ENCODE peak calls at places on chromosome 21, in seven cellular contexts. One of them, this sample, is unnamed.

GRCh38 chr21:42313501-42313969 is 1.7 kb downstream of the TFF3 start:
- DNase-seq in HepG2: peak
- DNase-seq in GM12878: no peak
- DNase-seq in H1: peak
- DNase-seq in HCT116: no peak
- DNase-seq in SK-N-SH: no peak
- DNase-seq in K562: no peak
- DNase-seq in this sample: no peak

GRCh38 chr21:32349333-32349944 is 43.4 kb downstream of the URB1 start:
- DNase-seq in H1: no peak
- DNase-seq in SK-N-SH: no peak
- DNase-seq in HCT116: no peak
- DNase-seq in K562: no peak
- DNase-seq in HepG2: no peak
- DNase-seq in GM12878: no peak
- DNase-seq in this sample: no peak

GRCh38 chr21:41425954-41426655 is at the start of gene MX1:
- DNase-seq in K562: no peak
- DNase-seq in SK-N-SH: peak
- DNase-seq in HepG2: peak
- DNase-seq in HCT116: no peak
- DNase-seq in GM12878: peak
- DNase-seq in H1: peak
- DNase-seq in this sample: peak

GRCh38 chr21:32565856-32566465 is 19.4 kb downstream of the TCP10L start:
- DNase-seq in K562: no peak
- DNase-seq in H1: no peak
- DNase-seq in SK-N-SH: no peak
- DNase-seq in GM12878: no peak
- DNase-seq in HCT116: no peak
- DNase-seq in HepG2: no peak
- DNase-seq in this sample: no peak

GRCh38 chr21:30924171-30924680 is 42.8 kb upstream of the KRTAP11-1 start:
- DNase-seq in HepG2: no peak
- DNase-seq in HCT116: no peak
- DNase-seq in SK-N-SH: no peak
- DNase-seq in GM12878: no peak
- DNase-seq in H1: no peak
- DNase-seq in K562: no peak
- DNase-seq in this sample: peak

GRCh38 chr21:32921632-32922230 is 104.0 kb upstream of the OLIG2 start:
- DNase-seq in SK-N-SH: no peak
- DNase-seq in GM12878: no peak
- DNase-seq in HCT116: peak
- DNase-seq in HepG2: no peak
- DNase-seq in K562: peak
- DNase-seq in H1: peak
- DNase-seq in this sample: no peak

GRCh38 chr21:15241997-15242767 is 177.4 kb upstream of the NRIP1 start:
- DNase-seq in SK-N-SH: no peak
- DNase-seq in HepG2: no peak
- DNase-seq in K562: no peak
- DNase-seq in HCT116: no peak
- DNase-seq in H1: peak
- DNase-seq in GM12878: no peak
- DNase-seq in this sample: no peak

GRCh38 chr21:17613242-17613676 is 558 bp upstream of the BTG3 start:
- DNase-seq in HepG2: no peak
- DNase-seq in H1: no peak
- DNase-seq in HCT116: no peak
- DNase-seq in K562: no peak
- DNase-seq in SK-N-SH: no peak
- DNase-seq in GM12878: no peak
- DNase-seq in this sample: no peak

GRCh38 chr21:29943885-29944284 is 4.1 kb upstream of the GRIK1 start:
- DNase-seq in K562: no peak
- DNase-seq in SK-N-SH: peak
- DNase-seq in HepG2: no peak
- DNase-seq in H1: no peak
- DNase-seq in GM12878: no peak
- DNase-seq in HCT116: no peak
- DNase-seq in this sample: peak

GRCh38 chr21:43733529-43734071 is 14.7 kb downstream of the PDXK start:
- DNase-seq in SK-N-SH: no peak
- DNase-seq in H1: no peak
- DNase-seq in K562: no peak
- DNase-seq in HepG2: no peak
- DNase-seq in HCT116: no peak
- DNase-seq in GM12878: no peak
- DNase-seq in this sample: no peak
- TF ChIP-seq JUND in SK-N-SH: no peak
- TF ChIP-seq JUND in H1: no peak
- TF ChIP-seq JUND in K562: no peak
- TF ChIP-seq JUND in HepG2: no peak
- TF ChIP-seq JUND in HCT116: no peak
- TF ChIP-seq JUND in GM12878: no peak
- TF ChIP-seq JUND in this sample: no peak

GRCh38 chr21:38756746-38757145 is 49.0 kb upstream of the ETS2 start:
- DNase-seq in GM12878: no peak
- DNase-seq in HepG2: no peak
- DNase-seq in HCT116: no peak
- DNase-seq in H1: no peak
- DNase-seq in SK-N-SH: no peak
- DNase-seq in K562: no peak
- DNase-seq in this sample: no peak
- TF ChIP-seq JUND in GM12878: no peak
- TF ChIP-seq JUND in HepG2: no peak
- TF ChIP-seq JUND in HCT116: no peak
- TF ChIP-seq JUND in H1: no peak
- TF ChIP-seq JUND in SK-N-SH: peak
- TF ChIP-seq JUND in K562: no peak
- TF ChIP-seq JUND in this sample: no peak

GRCh38 chr21:45384656-45385548 is 20.1 kb upstream of the COL18A1 start:
- DNase-seq in HepG2: no peak
- DNase-seq in GM12878: no peak
- DNase-seq in SK-N-SH: no peak
- DNase-seq in HCT116: no peak
- DNase-seq in H1: no peak
- DNase-seq in K562: no peak
- DNase-seq in this sample: no peak
- TF ChIP-seq JUND in HepG2: no peak
- TF ChIP-seq JUND in GM12878: no peak
- TF ChIP-seq JUND in SK-N-SH: no peak
- TF ChIP-seq JUND in HCT116: no peak
- TF ChIP-seq JUND in H1: no peak
- TF ChIP-seq JUND in K562: no peak
- TF ChIP-seq JUND in this sample: no peak

DNA sequence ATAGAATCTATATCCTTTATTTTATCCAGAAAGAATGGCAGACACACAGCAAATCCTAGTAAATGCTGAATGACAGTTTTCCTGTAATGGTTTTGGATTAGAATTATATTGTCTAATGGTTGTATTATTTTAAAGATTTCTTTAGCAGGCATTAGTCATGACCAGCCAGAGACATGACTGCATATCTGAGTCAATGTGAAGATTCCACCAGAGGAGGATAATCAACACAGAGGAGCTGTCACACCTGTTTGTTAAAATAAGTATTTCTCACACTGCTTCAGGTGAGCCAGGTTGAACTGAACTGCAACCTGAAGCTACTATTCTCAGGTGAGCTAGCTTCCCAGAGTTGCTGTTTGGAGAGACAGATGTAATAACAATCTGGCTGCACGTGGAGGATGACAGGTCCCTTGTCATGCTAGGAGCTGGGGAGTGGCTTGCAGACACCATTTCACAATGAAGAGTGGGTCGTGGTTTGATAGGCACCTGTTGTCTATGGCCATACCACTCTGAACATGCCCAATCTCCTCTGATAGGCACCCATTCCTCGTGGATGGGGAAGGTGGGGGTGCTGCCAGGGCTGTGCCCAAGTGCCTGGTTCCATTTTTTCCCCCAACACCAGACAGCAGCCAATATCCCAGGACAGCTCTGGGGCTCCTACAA is 94.3 kb downstream of the KCNJ6 start:
- DNase-seq in H1: no peak
- DNase-seq in HCT116: no peak
- DNase-seq in SK-N-SH: no peak
- DNase-seq in GM12878: no peak
- DNase-seq in HepG2: no peak
- DNase-seq in K562: no peak
- DNase-seq in this sample: no peak
- TF ChIP-seq JUND in H1: no peak
- TF ChIP-seq JUND in HCT116: no peak
- TF ChIP-seq JUND in SK-N-SH: no peak
- TF ChIP-seq JUND in GM12878: no peak
- TF ChIP-seq JUND in HepG2: no peak
- TF ChIP-seq JUND in K562: no peak
- TF ChIP-seq JUND in this sample: no peak

GRCh38 chr21:34534522-34534921 is 22.5 kb upstream of the KCNE1 start:
- DNase-seq in K562: no peak
- DNase-seq in H1: no peak
- DNase-seq in HCT116: no peak
- DNase-seq in GM12878: no peak
- DNase-seq in HepG2: peak
- DNase-seq in SK-N-SH: no peak
- DNase-seq in this sample: no peak
- TF ChIP-seq JUND in K562: no peak
- TF ChIP-seq JUND in H1: no peak
- TF ChIP-seq JUND in HCT116: no peak
- TF ChIP-seq JUND in GM12878: no peak
- TF ChIP-seq JUND in HepG2: no peak
- TF ChIP-seq JUND in SK-N-SH: no peak
- TF ChIP-seq JUND in this sample: no peak

GRCh38 chr21:34817821-34818662 is 149.2 kb downstream of the CLIC6 start:
- DNase-seq in GM12878: no peak
- DNase-seq in HCT116: no peak
- DNase-seq in SK-N-SH: no peak
- DNase-seq in K562: no peak
- DNase-seq in HepG2: peak
- DNase-seq in H1: no peak
- DNase-seq in this sample: no peak
- TF ChIP-seq JUND in GM12878: no peak
- TF ChIP-seq JUND in HCT116: no peak
- TF ChIP-seq JUND in SK-N-SH: no peak
- TF ChIP-seq JUND in K562: no peak
- TF ChIP-seq JUND in HepG2: no peak
- TF ChIP-seq JUND in H1: no peak
- TF ChIP-seq JUND in this sample: no peak